ENCODE peak calls at places on chromosomes 13 and 19, in four cellular contexts. Q is HCT116, A is K562, X is HepG2. L is an unnamed sample.

GRCh38 chr13:68234278-68234677 is 1004.1 kb upstream of the PCDH9 start:
- DNase-seq in Q (no peak), A (no peak), X (no peak), L (no peak)

GRCh38 chr19:42287826-42288107 is 14.2 kb upstream of the PRR19 start:
- DNase-seq in Q (no peak), A (no peak), X (no peak), L (no peak)

GRCh38 chr13:64723735-64724134 is 2506.4 kb downstream of the PCDH9 start:
- DNase-seq in Q (peak), A (no peak), X (peak), L (peak)

GRCh38 chr19:13056052-13056660 is 46.5 kb downstream of the LYL1 start:
- DNase-seq in Q (peak), A (no peak), X (no peak), L (no peak)

GRCh38 chr19:56683119-56683518 is 11.6 kb upstream of the ZNF835 start:
- DNase-seq in Q (no peak), A (no peak), X (no peak), L (no peak)

GRCh38 chr13:111271186-111271698 is 49.2 kb upstream of the TEX29 start:
- DNase-seq in Q (no peak), A (no peak), X (no peak), L (no peak)

GRCh38 chr13:94006271-94006670 is 473.2 kb downstream of the DCT start:
- DNase-seq in Q (no peak), A (no peak), X (peak), L (no peak)

GRCh38 chr19:54190942-54191670 is at the start of gene TSEN34:
- DNase-seq in Q (peak), A (peak), X (peak), L (no peak)

GRCh38 chr13:50713849-50714248 is 129.6 kb downstream of the DLEU7 start:
- DNase-seq in Q (no peak), A (no peak), X (no peak), L (no peak)

GRCh38 chr19:24059572-24060295 is 27.3 kb upstream of the ZNF254 start:
- DNase-seq in Q (no peak), A (no peak), X (no peak), L (no peak)

GRCh38 chr19:2494447-2495129 is 18.7 kb downstream of the GADD45B start:
- DNase-seq in Q (no peak), A (peak), X (no peak), L (no peak)

GRCh38 chr13:112810608-112811007 is 120.8 kb downstream of the ATP11A start:
- DNase-seq in Q (no peak), A (no peak), X (no peak), L (no peak)

GRCh38 chr19:50331187-50332013 is 2.2 kb upstream of the KCNC3 start:
- DNase-seq in Q (no peak), A (no peak), X (no peak), L (no peak)

GRCh38 chr19:1386945-1387683 is 3.4 kb downstream of the NDUFS7 start:
- DNase-seq in Q (no peak), A (no peak), X (no peak), L (no peak)

GRCh38 chr19:35868172-35868822 is at the start of gene APLP1:
- DNase-seq in Q (no peak), A (peak), X (peak), L (no peak)

GRCh38 chr19:46629546-46630025 is 4.7 kb upstream of the PTGIR start:
- DNase-seq in Q (no peak), A (no peak), X (no peak), L (no peak)

GRCh38 chr19:18782559-18783225 is 8.4 kb downstream of the COMP start:
- DNase-seq in Q (no peak), A (no peak), X (no peak), L (no peak)

GRCh38 chr19:58575183-58576041 is 2.3 kb upstream of the MZF1 start:
- DNase-seq in Q (peak), A (peak), X (peak), L (peak)

GRCh38 chr13:109790071-109790470 is 3.7 kb upstream of the IRS2 start:
- DNase-seq in Q (no peak), A (no peak), X (no peak), L (no peak)

GRCh38 chr13:109788372-109789195 is 2.2 kb upstream of the IRS2 start:
- DNase-seq in Q (no peak), A (no peak), X (no peak), L (no peak)

GRCh38 chr13:109787135-109787954 is 962 bp upstream of the IRS2 start:
- DNase-seq in Q (no peak), A (peak), X (no peak), L (no peak)

GRCh38 chr13:109790951-109791605 is 4.7 kb upstream of the IRS2 start:
- DNase-seq in Q (no peak), A (no peak), X (peak), L (no peak)

GRCh38 chr13:109789262-109789661 is 2.9 kb upstream of the IRS2 start:
- DNase-seq in Q (no peak), A (no peak), X (no peak), L (no peak)
- H3K27ac ChIP-seq in Q (no peak), A (no peak), X (no peak), L (no peak)

GRCh38 chr19:52922841-52923781 is at the start of gene ZNF888:
- DNase-seq in Q (peak), A (peak), X (peak), L (peak)

DNA sequence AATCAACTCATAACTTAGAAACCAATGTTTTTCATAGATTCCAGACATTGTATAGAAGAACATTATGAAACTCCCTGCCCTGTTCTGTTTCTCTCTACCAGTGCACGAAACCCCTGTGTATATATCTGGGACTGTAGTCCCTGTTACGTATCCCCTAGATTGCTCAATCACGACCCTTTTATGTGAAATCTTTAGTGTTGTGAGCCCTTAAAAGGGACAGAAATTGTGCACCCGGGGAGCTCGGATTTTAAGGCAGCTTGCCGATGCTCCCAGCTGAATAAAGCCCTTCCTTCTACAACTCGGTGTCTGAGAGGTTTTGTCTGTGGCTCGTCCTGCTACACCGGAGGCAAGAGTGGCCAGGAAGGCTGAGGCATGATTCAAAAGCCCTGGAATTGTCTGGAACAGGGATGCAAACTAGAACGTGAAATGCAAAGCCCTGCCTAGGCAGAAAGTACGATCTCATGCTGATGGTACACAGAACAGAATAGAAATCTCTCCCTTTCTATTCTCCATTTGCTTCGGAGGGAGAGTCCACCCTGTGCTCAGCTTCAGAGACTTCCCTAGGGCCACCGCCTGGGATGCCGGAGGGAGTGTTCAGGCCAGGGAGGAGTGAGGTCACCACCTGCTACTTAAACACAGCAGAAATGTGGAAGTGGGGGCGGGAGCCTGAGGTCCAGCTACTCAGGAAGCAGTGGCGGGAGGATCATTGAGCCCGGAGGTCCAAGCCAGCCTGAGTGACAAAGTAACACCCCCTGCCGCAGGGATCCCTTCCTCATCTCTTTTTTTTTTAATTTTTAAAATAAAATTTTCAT is 760 bp upstream of the ZNF888 start:
- DNase-seq in Q (no peak), A (peak), X (peak), L (no peak)
- TF ChIP-seq TCF7L2 in Q (no peak), A (no peak), X (no peak), L (no peak)

GRCh38 chr19:10670187-10670586 is 16.0 kb downstream of the ILF3 start:
- DNase-seq in Q (no peak), A (no peak), X (no peak), L (no peak)

GRCh38 chr19:10670876-10671804 is 17.0 kb downstream of the ILF3 start:
- DNase-seq in Q (no peak), A (no peak), X (no peak), L (no peak)

GRCh38 chr19:10672529-10673150 is 18.5 kb downstream of the ILF3 start:
- DNase-seq in Q (no peak), A (no peak), X (no peak), L (no peak)

GRCh38 chr19:10667867-10668266 is 13.7 kb downstream of the ILF3 start:
- DNase-seq in Q (no peak), A (no peak), X (no peak), L (no peak)

DNA sequence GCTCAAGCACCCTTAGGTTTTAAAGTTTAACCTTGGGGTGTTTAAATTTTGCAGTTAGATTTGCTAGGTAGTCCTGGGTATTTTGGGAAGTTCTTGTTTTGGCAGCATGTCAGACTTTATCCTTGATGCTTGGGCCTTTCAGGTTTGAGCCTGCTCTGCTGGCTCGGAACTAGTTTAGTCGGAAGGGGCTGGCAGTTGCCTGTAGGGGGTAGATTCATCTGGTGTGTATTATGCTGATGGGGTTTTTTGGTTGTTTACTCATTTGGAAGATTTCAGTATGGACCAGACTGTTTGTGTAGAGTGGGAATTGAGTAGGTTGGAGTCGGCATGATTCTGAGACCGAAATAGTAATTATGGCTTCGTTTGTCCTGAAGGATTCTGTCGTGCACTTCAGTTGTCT is 15.1 kb downstream of the ILF3 start:
- DNase-seq in Q (no peak), A (no peak), X (no peak), L (no peak)
- TF ChIP-seq POLR2AphosphoS5 in Q (no peak), A (no peak), X (no peak), L (no peak)

DNA sequence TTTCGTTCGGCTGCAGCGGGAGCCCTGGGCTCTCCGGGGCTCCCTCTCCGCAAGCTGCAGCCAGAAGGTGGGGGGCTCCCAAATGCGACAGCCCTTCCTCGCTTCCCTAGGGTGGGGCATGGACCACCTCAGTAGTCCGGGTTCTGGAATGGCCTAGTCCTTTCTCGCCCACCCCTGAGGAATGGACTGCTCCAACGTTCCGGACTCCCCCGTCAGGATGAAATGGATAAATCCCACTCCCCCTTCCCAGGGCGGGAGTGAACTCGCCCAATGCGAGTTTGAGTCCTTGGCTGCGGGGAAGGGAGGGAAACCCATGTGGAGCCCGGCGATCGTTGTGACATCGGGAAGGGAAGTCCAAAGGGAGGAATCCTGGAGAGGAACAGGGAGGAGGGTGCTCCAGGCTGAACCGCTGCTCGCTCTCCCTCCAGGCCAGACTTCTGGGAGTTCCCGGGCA is 5.5 kb downstream of the HRC start:
- DNase-seq in Q (peak), A (peak), X (peak), L (no peak)
- H3K27ac ChIP-seq in Q (peak), A (peak), X (peak), L (peak)

GRCh38 chr19:15177269-15178116 is 23.3 kb downstream of the NOTCH3 start:
- DNase-seq in Q (no peak), A (peak), X (peak), L (no peak)
- TF ChIP-seq TCF7L2 in Q (no peak), A (no peak), X (no peak), L (no peak)

L was measured in Panc1.